ENCODE peak calls at places on chromosomes 6 and 20, in eight cellular contexts. N is HCT116, M is GM12878, V is GM23338, S is Panc1, G is SK-N-SH, L is K562, J is HepG2. D is an unnamed sample.

GRCh38 chr6:125733516-125734300 is 15.7 kb upstream of the HEY2 start:
- DNase-seq in N (no peak), M (no peak), V (no peak), S (no peak), G (no peak), L (no peak), J (no peak), D (no peak)

GRCh38 chr20:1075564-1075963 is 42.8 kb upstream of the PSMF1 start:
- DNase-seq in N (no peak), M (peak; percentile 21), V (no peak), S (no peak), G (no peak), L (no peak), J (no peak), D (no peak)

GRCh38 chr6:1624848-1625341 is 15.2 kb downstream of the FOXC1 start:
- DNase-seq in N (no peak), M (no peak), V (peak; percentile 61), S (no peak), G (no peak), L (no peak), J (no peak), D (peak; percentile 23)

GRCh38 chr6:168007592-168008338 is 10.3 kb downstream of the KIF25 start:
- DNase-seq in N (peak; percentile 83), M (no peak), V (no peak), S (peak; percentile 79), G (no peak), L (no peak), J (peak; percentile 28), D (no peak)

GRCh38 chr6:129701721-129702455 is 8.1 kb downstream of the ARHGAP18 start:
- DNase-seq in N (no peak), M (no peak), V (no peak), S (no peak), G (no peak), L (no peak), J (no peak), D (no peak)

GRCh38 chr6:38311201-38311600 is 328.5 kb downstream of the BTBD9 start:
- DNase-seq in N (no peak), M (no peak), V (no peak), S (no peak), G (no peak), L (no peak), J (no peak), D (no peak)

GRCh38 chr20:44733341-44734069 is 12.2 kb upstream of the KCNK15 start:
- DNase-seq in N (peak; percentile 51), M (no peak), V (peak; percentile 88), S (peak; percentile 83), G (peak; percentile 71), L (peak; percentile 58), J (peak; percentile 67), D (no peak)

GRCh38 chr6:132490478-132491204 is 22.3 kb downstream of the STX7 start:
- DNase-seq in N (no peak), M (no peak), V (peak; percentile 6), S (no peak), G (no peak), L (no peak), J (no peak), D (no peak)

GRCh38 chr20:50575869-50576720 is 65.9 kb downstream of the PTPN1 start:
- DNase-seq in N (peak; percentile 22), M (no peak), V (peak; percentile 80), S (no peak), G (peak; percentile 70), L (peak; percentile 51), J (peak; percentile 63), D (peak; percentile 22)
- TF ChIP-seq POLR2AphosphoS5 in N (no peak), M (no peak), V (no peak), S (peak; percentile 29), G (no peak), L (no peak), J (no peak), D (no peak)

DNA sequence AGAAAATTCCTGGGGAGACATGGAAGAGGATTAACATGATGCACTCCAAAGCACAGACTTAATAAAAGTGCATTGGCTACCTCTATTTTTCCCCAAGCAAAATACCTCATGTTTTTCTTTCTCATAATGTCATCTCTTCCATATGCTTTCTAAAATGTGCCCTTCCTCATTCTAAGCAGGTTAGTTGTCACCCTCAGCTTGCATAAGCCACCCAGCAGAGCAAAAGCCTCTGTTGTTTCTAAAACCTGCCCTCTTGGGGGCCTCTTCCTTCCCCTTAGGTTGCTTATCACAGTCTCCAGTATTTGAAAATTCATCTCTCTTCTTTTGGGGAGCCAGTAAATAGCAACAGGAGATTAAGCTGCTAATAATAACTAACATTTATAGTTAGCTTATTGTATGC is 183.6 kb upstream of the FLRT3 start:
- DNase-seq in N (no peak), M (no peak), V (no peak), S (no peak), G (no peak), L (no peak), J (no peak), D (no peak)
- TF ChIP-seq REST in N (no peak), M (no peak), V (no peak), S (no peak), G (no peak), L (no peak), J (no peak), D (no peak)

DNA sequence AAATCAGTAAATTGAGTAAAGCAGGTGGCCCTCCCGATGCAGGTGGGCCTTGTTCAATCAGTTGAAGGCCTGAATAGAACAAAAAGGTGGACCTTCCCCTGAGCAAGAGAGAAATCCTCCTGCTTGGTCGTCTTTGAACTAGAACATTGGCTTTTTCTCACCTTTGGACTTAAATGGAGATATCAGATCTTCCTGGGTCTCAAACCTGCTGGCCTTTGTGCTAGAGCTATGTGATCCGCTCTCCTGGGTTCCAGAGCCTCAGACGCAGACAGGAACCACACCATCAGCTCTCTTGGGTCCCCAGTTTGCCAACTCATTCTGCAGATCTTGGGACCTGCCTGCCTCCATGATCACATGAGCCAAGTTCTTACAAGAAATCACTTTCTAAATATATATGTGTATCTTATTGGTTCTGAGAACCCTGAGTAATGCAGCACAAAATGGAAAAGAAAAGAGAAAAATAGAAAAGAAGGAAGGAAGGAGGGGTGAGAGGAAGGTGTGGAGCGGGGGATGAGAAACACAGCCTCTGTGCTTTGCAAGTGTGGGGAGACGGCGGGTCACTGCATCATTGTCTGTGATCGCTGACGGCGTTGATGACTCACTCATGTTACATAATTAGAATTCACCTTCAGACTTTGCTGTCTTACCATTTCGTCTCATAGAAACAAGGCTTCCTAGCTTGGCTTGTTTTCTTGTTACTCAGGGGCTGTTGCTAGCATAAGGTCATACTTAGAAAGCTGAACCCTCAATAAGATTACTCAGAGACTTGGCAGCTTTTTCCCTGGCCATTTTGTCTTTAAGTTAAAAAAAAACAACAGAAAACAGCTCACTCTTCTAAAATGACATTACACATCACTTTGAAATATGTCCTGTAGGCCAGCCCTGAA is 85.7 kb upstream of the NEDD9 start:
- DNase-seq in N (peak; percentile 8), M (no peak), V (peak; percentile 19), S (peak; percentile 22), G (no peak), L (no peak), J (peak; percentile 82), D (peak; percentile 60)
- TF ChIP-seq POLR2AphosphoS5 in N (no peak), M (no peak), V (no peak), S (no peak), G (peak; percentile 63), L (no peak), J (no peak), D (no peak)

DNA sequence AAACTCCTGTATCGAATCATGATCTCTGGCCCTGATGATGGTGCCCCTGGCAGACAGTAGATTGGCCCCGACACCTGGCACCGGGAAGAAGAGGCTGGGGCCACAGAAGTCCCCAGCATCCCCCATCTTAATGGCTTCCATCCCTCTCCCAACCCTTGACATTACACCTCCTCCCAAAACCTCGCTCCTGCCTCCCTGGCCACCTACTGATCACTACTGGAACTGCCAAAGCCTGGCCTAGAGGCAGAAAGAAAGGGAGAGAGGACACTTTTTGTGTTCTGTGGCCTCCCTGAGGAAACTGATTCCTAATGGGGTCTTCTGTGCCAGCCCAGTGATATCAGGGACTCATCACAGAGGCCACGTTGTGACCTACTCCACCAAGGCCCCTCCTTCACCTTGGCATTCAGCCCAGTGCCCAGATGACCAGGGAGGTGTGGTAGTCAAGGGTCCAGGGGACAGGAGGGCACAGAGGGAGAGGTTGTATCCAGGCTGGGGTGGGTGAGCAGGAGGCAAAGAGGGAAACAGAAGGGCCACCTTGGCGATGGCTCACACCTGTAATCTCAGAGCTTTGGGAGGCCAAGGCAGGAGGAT is 6.1 kb downstream of the C20orf173 start:
- DNase-seq in N (no peak), M (no peak), V (peak; percentile 81), S (no peak), G (peak; percentile 43), L (peak; percentile 70), J (peak; percentile 47), D (peak; percentile 26)
- TF ChIP-seq REST in N (no peak), M (no peak), V (no peak), S (no peak), G (no peak), L (no peak), J (no peak), D (no peak)

DNA sequence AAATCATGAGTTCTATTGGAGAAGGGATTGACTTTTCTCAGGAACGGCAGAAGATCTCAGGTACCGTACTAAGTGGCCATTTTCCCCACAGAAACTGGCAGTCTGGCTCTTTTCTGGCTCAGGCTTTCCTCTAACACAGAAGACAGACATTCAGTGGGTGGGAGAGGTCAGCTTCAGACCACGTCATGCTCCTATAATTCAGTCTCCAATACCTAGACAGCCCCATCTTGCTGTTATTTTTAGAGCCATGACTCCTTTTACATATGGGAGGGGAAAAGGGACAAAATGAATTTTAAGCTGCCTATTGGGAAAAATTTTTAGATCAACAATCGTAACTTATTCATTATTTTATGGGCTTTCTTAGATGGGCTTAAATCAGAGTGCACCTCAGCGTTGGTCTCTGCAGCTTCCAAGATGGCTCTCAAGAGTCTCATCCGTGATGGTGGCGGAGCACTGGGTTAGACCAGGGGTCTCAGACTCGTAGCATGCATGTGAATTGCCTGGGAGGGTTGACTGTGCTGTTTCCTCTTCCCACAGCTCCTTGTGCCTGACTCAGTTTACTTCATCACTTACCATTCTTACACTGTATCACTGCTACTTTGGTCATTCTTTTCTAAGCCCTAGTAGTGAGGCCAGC is 86.9 kb downstream of the TCP11 start:
- DNase-seq in N (no peak), M (no peak), V (no peak), S (no peak), G (no peak), L (no peak), J (no peak), D (no peak)
- TF ChIP-seq POLR2AphosphoS5 in N (no peak), M (no peak), V (no peak), S (no peak), G (no peak), L (no peak), J (no peak), D (no peak)